ENCODE peak calls at places on chromosomes 5 and 9, in four cellular contexts. D is H9, W is MM.1S, A is right atrium auricular region. J is an unnamed sample. For H3K27me3, the result is how much of the 10 kb centered on the place peaks cover.

GRCh38 chr5:9015250-9015936 is 530.5 kb downstream of the SEMA5A start:
- DNase-seq in D (no peak), W (no peak), A (no peak), J (no peak)

GRCh38 chr9:98038958-98039357 is 17.6 kb upstream of the NANS start:
- DNase-seq in D (no peak), W (no peak), A (no peak), J (no peak)

GRCh38 chr5:136374003-136374402 is 8.7 kb upstream of the TRPC7 start:
- DNase-seq in D (no peak), W (no peak), A (no peak), J (no peak)

GRCh38 chr5:174424219-174425053 is 299.9 kb upstream of the MSX2 start:
- DNase-seq in D (no peak), W (no peak), A (no peak), J (no peak)

GRCh38 chr9:13443380-13444271 is 164.1 kb upstream of the MPDZ start:
- DNase-seq in D (no peak), W (no peak), A (no peak), J (no peak)

GRCh38 chr5:155460501-155460931 is 447.0 kb downstream of the KIF4B start:
- DNase-seq in D (no peak), W (no peak), A (no peak), J (no peak)

GRCh38 chr5:155839251-155840037 is 487.5 kb upstream of the SGCD start:
- DNase-seq in D (peak), W (no peak), A (no peak), J (no peak)

GRCh38 chr9:95027914-95028854 is 289.3 kb downstream of the FANCC start:
- DNase-seq in D (no peak), W (no peak), A (no peak), J (no peak)

GRCh38 chr5:104412649-104413240 is 850.2 kb upstream of the NUDT12 start:
- DNase-seq in D (peak), W (peak), A (no peak), J (no peak)

GRCh38 chr9:91953723-91954122 is 3.7 kb upstream of the ROR2 start:
- DNase-seq in D (no peak), W (no peak), A (no peak), J (no peak)

DNA sequence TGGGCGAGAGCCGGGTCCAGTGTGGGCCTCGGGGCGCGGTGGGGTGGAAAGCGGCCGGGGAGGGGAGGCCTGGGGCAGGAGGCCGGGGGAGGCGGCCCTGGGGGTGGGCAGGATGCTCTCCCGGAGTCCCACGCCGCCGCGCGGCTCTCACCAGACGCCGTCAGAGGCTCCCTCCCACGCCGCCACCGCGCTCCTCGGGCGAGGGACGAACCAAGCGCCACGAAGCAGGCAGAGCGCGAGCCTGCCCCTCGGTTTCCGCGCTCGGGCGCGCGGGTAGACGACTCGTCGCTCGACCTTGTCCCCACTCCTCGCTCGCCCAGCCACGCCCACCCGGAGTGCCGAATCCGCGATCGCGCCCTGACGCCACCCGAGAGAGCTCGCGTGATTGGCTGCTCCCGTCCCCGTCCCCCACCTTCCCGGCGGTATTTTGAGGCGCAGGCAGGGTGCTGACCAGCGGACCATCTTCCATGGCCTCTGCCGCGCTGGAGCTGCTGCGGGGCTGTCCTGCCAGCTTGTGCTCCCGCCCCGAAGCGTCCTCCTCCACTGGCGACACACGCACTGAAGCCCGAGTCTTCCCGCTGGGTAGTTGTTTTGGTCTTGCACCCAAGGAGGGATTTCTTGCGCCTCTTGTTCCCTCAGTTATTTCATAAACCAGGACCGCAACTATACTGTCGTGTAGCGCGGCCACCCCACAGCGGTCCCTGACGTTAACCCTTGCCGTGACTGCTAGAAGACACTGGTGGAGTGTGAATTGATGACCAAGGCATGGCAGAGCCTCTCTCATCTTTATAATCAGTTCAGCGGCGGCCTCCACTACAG is at the start of gene GNE:
- DNase-seq in D (peak), W (peak), A (peak), J (peak)
- TF ChIP-seq CTCF in D (no peak), W (no peak), A (no peak), J (no peak)

GRCh38 chr5:77843570-77844407 is 67.7 kb upstream of the TBCA start:
- DNase-seq in D (peak), W (no peak), A (no peak), J (no peak)
- H3K27me3 ChIP-seq in D (half or more), W (under half), A (under half), J (under half)

DNA sequence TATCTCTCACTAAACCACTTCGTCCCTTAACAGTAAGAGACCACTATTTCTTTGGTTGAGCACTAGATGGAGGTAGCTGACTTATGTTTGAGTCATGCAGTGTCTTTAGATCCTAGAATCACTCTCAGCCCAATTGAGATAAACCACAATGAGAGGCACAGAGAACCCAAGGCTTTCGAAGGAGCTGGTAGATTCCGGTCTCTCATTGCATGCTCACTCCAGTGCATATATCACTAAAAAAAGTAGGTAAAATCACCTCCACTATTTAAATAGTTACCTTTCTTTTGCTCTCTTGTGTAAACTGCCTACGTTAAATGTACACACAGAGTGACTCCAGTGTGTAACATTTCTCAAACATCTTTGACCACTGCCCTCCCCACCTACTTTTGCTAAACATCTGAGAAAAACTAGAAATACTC is 27.6 kb downstream of the ACTL7A start:
- DNase-seq in D (no peak), W (no peak), A (no peak), J (no peak)
- TF ChIP-seq CTCF in D (no peak), W (peak), A (no peak), J (peak)

GRCh38 chr9:37036237-37037136 is 2.4 kb upstream of the PAX5 start:
- DNase-seq in D (peak), W (peak), A (no peak), J (peak)

GRCh38 chr9:37037137-37037743 is 3.2 kb upstream of the PAX5 start:
- DNase-seq in D (peak), W (no peak), A (no peak), J (no peak)

GRCh38 chr9:37040508-37041127 is 6.5 kb upstream of the PAX5 start:
- DNase-seq in D (no peak), W (no peak), A (no peak), J (no peak)

GRCh38 chr9:37037744-37038640 is 3.9 kb upstream of the PAX5 start:
- DNase-seq in D (peak), W (no peak), A (no peak), J (no peak)

DNA sequence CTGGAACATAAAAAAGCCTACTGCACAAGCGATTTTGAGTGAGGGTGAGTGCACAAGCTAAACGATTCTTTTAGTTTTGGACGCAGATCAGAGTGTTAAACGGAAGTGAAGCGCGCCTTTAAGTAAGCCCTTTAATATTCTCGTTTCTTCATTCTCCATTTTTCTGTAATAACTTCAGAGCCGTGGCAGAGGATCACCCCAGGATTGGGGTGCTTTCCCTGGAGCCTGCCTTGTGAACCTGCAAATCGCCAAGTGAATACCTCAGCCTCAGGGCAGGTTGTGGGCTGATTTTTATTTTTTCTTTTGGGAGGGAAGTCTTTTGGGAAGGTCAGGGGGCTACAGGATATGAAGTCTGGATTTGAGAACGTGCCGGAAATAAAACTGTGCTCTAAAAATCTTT is 5.0 kb upstream of the PAX5 start:
- DNase-seq in D (no peak), W (no peak), A (no peak), J (no peak)
- H3K27me3 ChIP-seq in D (under half), W (half or more), A (under half), J (half or more)

J was measured in heart left ventricle.